ENCODE peak calls at places on chromosome 19, in nine cellular contexts. One of them, this sample, is unnamed.

GRCh38 chr19:10748924-10749434 is 31.1 kb downstream of the DNM2 start:
- DNase-seq in fibroblast of lung: peak; percentile 38
- DNase-seq in left lung: peak; percentile 75
- DNase-seq in psoas muscle: peak; percentile 39
- DNase-seq in CD8-positive, alpha-beta T cell: no peak
- DNase-seq in neural progenitor cell: no peak
- DNase-seq in CD4-positive, alpha-beta T cell: no peak
- DNase-seq in tibial nerve: no peak
- DNase-seq in WERI-Rb-1: no peak
- DNase-seq in this sample: no peak

GRCh38 chr19:540867-541637 is 2.8 kb upstream of the GZMM start:
- DNase-seq in fibroblast of lung: no peak
- DNase-seq in left lung: no peak
- DNase-seq in psoas muscle: no peak
- DNase-seq in CD8-positive, alpha-beta T cell: no peak
- DNase-seq in neural progenitor cell: no peak
- DNase-seq in CD4-positive, alpha-beta T cell: no peak
- DNase-seq in tibial nerve: no peak
- DNase-seq in WERI-Rb-1: no peak
- DNase-seq in this sample: no peak

GRCh38 chr19:52296400-52296772 is 583 bp upstream of the ZNF480 start:
- DNase-seq in fibroblast of lung: no peak
- DNase-seq in left lung: no peak
- DNase-seq in psoas muscle: no peak
- DNase-seq in CD8-positive, alpha-beta T cell: no peak
- DNase-seq in neural progenitor cell: no peak
- DNase-seq in CD4-positive, alpha-beta T cell: no peak
- DNase-seq in tibial nerve: no peak
- DNase-seq in WERI-Rb-1: no peak
- DNase-seq in this sample: no peak

GRCh38 chr19:46080561-46080960 is 39.8 kb upstream of the IGFL4 start:
- DNase-seq in fibroblast of lung: peak; percentile 100
- DNase-seq in left lung: peak; percentile 70
- DNase-seq in psoas muscle: no peak
- DNase-seq in CD8-positive, alpha-beta T cell: no peak
- DNase-seq in neural progenitor cell: no peak
- DNase-seq in CD4-positive, alpha-beta T cell: no peak
- DNase-seq in tibial nerve: no peak
- DNase-seq in WERI-Rb-1: no peak
- DNase-seq in this sample: no peak

GRCh38 chr19:14472202-14472961 is 2.8 kb downstream of the PTGER1 start:
- DNase-seq in fibroblast of lung: no peak
- DNase-seq in left lung: no peak
- DNase-seq in psoas muscle: peak; percentile 76
- DNase-seq in CD8-positive, alpha-beta T cell: peak; percentile 94
- DNase-seq in neural progenitor cell: peak; percentile 88
- DNase-seq in CD4-positive, alpha-beta T cell: peak; percentile 91
- DNase-seq in tibial nerve: peak; percentile 38
- DNase-seq in WERI-Rb-1: peak; percentile 74
- DNase-seq in this sample: peak; percentile 61

GRCh38 chr19:14375582-14376291 is 5.5 kb upstream of the ADGRE5 start:
- DNase-seq in fibroblast of lung: no peak
- DNase-seq in left lung: no peak
- DNase-seq in psoas muscle: peak; percentile 35
- DNase-seq in CD8-positive, alpha-beta T cell: no peak
- DNase-seq in neural progenitor cell: no peak
- DNase-seq in CD4-positive, alpha-beta T cell: no peak
- DNase-seq in tibial nerve: no peak
- DNase-seq in WERI-Rb-1: no peak
- DNase-seq in this sample: no peak

GRCh38 chr19:14916848-14917247 is 24.4 kb upstream of the OR7C2 start:
- DNase-seq in fibroblast of lung: no peak
- DNase-seq in left lung: no peak
- DNase-seq in psoas muscle: no peak
- DNase-seq in CD8-positive, alpha-beta T cell: no peak
- DNase-seq in neural progenitor cell: no peak
- DNase-seq in CD4-positive, alpha-beta T cell: no peak
- DNase-seq in tibial nerve: no peak
- DNase-seq in WERI-Rb-1: no peak
- DNase-seq in this sample: no peak

GRCh38 chr19:920051-920857 is 3.1 kb downstream of the KISS1R start:
- DNase-seq in fibroblast of lung: no peak
- DNase-seq in left lung: no peak
- DNase-seq in psoas muscle: no peak
- DNase-seq in CD8-positive, alpha-beta T cell: peak; percentile 78
- DNase-seq in neural progenitor cell: peak; percentile 46
- DNase-seq in CD4-positive, alpha-beta T cell: peak; percentile 77
- DNase-seq in tibial nerve: no peak
- DNase-seq in WERI-Rb-1: peak; percentile 65
- DNase-seq in this sample: no peak

GRCh38 chr19:48506138-48506733 is 5.4 kb downstream of the LMTK3 start:
- DNase-seq in fibroblast of lung: peak; percentile 33
- DNase-seq in left lung: no peak
- DNase-seq in psoas muscle: no peak
- DNase-seq in CD8-positive, alpha-beta T cell: no peak
- DNase-seq in neural progenitor cell: peak; percentile 47
- DNase-seq in CD4-positive, alpha-beta T cell: no peak
- DNase-seq in tibial nerve: no peak
- DNase-seq in WERI-Rb-1: no peak
- DNase-seq in this sample: peak; percentile 51

GRCh38 chr19:38784224-38784623 is 4.8 kb upstream of the LGALS7B start:
- DNase-seq in fibroblast of lung: peak; percentile 28
- DNase-seq in left lung: no peak
- DNase-seq in psoas muscle: no peak
- DNase-seq in CD8-positive, alpha-beta T cell: no peak
- DNase-seq in neural progenitor cell: no peak
- DNase-seq in CD4-positive, alpha-beta T cell: no peak
- DNase-seq in tibial nerve: no peak
- DNase-seq in WERI-Rb-1: no peak
- DNase-seq in this sample: no peak

GRCh38 chr19:4575267-4575793 is 15.8 kb upstream of the SEMA6B start:
- DNase-seq in fibroblast of lung: peak; percentile 85
- DNase-seq in left lung: peak; percentile 62
- DNase-seq in psoas muscle: peak; percentile 64
- DNase-seq in CD8-positive, alpha-beta T cell: no peak
- DNase-seq in neural progenitor cell: peak; percentile 36
- DNase-seq in CD4-positive, alpha-beta T cell: no peak
- DNase-seq in tibial nerve: no peak
- DNase-seq in WERI-Rb-1: no peak
- DNase-seq in this sample: no peak

GRCh38 chr19:4577020-4577782 is 17.7 kb upstream of the SEMA6B start:
- DNase-seq in fibroblast of lung: no peak
- DNase-seq in left lung: no peak
- DNase-seq in psoas muscle: no peak
- DNase-seq in CD8-positive, alpha-beta T cell: no peak
- DNase-seq in neural progenitor cell: no peak
- DNase-seq in CD4-positive, alpha-beta T cell: no peak
- DNase-seq in tibial nerve: no peak
- DNase-seq in WERI-Rb-1: no peak
- DNase-seq in this sample: no peak

GRCh38 chr19:4578552-4579248 is 19.2 kb upstream of the SEMA6B start:
- DNase-seq in fibroblast of lung: no peak
- DNase-seq in left lung: no peak
- DNase-seq in psoas muscle: no peak
- DNase-seq in CD8-positive, alpha-beta T cell: no peak
- DNase-seq in neural progenitor cell: no peak
- DNase-seq in CD4-positive, alpha-beta T cell: no peak
- DNase-seq in tibial nerve: no peak
- DNase-seq in WERI-Rb-1: no peak
- DNase-seq in this sample: no peak

GRCh38 chr19:4573682-4574081 is 14.2 kb upstream of the SEMA6B start:
- DNase-seq in fibroblast of lung: no peak
- DNase-seq in left lung: no peak
- DNase-seq in psoas muscle: no peak
- DNase-seq in CD8-positive, alpha-beta T cell: no peak
- DNase-seq in neural progenitor cell: no peak
- DNase-seq in CD4-positive, alpha-beta T cell: no peak
- DNase-seq in tibial nerve: no peak
- DNase-seq in WERI-Rb-1: no peak
- DNase-seq in this sample: no peak

GRCh38 chr19:4575978-4576933 is 16.8 kb upstream of the SEMA6B start:
- DNase-seq in fibroblast of lung: peak; percentile 29
- DNase-seq in left lung: peak; percentile 63
- DNase-seq in psoas muscle: peak; percentile 70
- DNase-seq in CD8-positive, alpha-beta T cell: peak; percentile 72
- DNase-seq in neural progenitor cell: peak; percentile 69
- DNase-seq in CD4-positive, alpha-beta T cell: peak; percentile 77
- DNase-seq in tibial nerve: peak; percentile 56
- DNase-seq in WERI-Rb-1: peak; percentile 79
- DNase-seq in this sample: peak; percentile 62
- H3K27me3 ChIP-seq in fibroblast of lung: peaks cover 21% of the 10 kb centered on the region
- H3K27me3 ChIP-seq in left lung: peaks cover 86% of the 10 kb centered on the region
- H3K27me3 ChIP-seq in psoas muscle: no peaks in the 10 kb centered on the region
- H3K27me3 ChIP-seq in CD8-positive, alpha-beta T cell: peaks cover 19% of the 10 kb centered on the region
- H3K27me3 ChIP-seq in neural progenitor cell: no peaks in the 10 kb centered on the region
- H3K27me3 ChIP-seq in CD4-positive, alpha-beta T cell: peaks cover 58% of the 10 kb centered on the region
- H3K27me3 ChIP-seq in tibial nerve: no peaks in the 10 kb centered on the region
- H3K27me3 ChIP-seq in WERI-Rb-1: no peaks in the 10 kb centered on the region
- H3K27me3 ChIP-seq in this sample: peaks cover 22% of the 10 kb centered on the region

GRCh38 chr19:55443824-55444719 is 972 bp upstream of the SHISA7 start:
- DNase-seq in fibroblast of lung: no peak
- DNase-seq in left lung: no peak
- DNase-seq in psoas muscle: no peak
- DNase-seq in CD8-positive, alpha-beta T cell: no peak
- DNase-seq in neural progenitor cell: no peak
- DNase-seq in CD4-positive, alpha-beta T cell: no peak
- DNase-seq in tibial nerve: no peak
- DNase-seq in WERI-Rb-1: no peak
- DNase-seq in this sample: no peak

GRCh38 chr19:55443045-55443823 is at the start of gene SHISA7:
- DNase-seq in fibroblast of lung: no peak
- DNase-seq in left lung: no peak
- DNase-seq in psoas muscle: no peak
- DNase-seq in CD8-positive, alpha-beta T cell: no peak
- DNase-seq in neural progenitor cell: peak; percentile 48
- DNase-seq in CD4-positive, alpha-beta T cell: no peak
- DNase-seq in tibial nerve: no peak
- DNase-seq in WERI-Rb-1: peak; percentile 54
- DNase-seq in this sample: peak; percentile 34

GRCh38 chr19:55446060-55446459 is 3.0 kb upstream of the SHISA7 start:
- DNase-seq in fibroblast of lung: no peak
- DNase-seq in left lung: no peak
- DNase-seq in psoas muscle: no peak
- DNase-seq in CD8-positive, alpha-beta T cell: no peak
- DNase-seq in neural progenitor cell: no peak
- DNase-seq in CD4-positive, alpha-beta T cell: no peak
- DNase-seq in tibial nerve: no peak
- DNase-seq in WERI-Rb-1: no peak
- DNase-seq in this sample: no peak

GRCh38 chr19:55442372-55443044 is 592 bp downstream of the SHISA7 start:
- DNase-seq in fibroblast of lung: no peak
- DNase-seq in left lung: no peak
- DNase-seq in psoas muscle: no peak
- DNase-seq in CD8-positive, alpha-beta T cell: peak; percentile 19
- DNase-seq in neural progenitor cell: peak; percentile 48
- DNase-seq in CD4-positive, alpha-beta T cell: no peak
- DNase-seq in tibial nerve: no peak
- DNase-seq in WERI-Rb-1: peak; percentile 60
- DNase-seq in this sample: peak; percentile 30

DNA sequence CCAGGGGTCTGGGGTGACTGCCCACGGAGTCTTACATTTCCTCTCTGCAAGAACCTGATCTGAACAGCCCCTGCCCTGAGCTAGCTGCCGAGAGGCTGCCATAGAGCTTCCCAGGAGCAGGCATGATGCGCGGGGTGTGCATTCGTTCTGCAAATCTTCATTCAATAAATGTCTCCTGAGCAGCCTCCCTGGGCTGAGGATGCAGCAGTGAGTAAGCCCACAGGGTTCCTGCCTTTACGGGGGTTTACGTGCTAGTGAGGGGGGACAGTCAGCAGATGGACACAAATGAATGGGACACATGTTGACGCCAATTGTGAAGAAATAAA is 1.6 kb upstream of the SHISA7 start:
- DNase-seq in fibroblast of lung: no peak
- DNase-seq in left lung: no peak
- DNase-seq in psoas muscle: no peak
- DNase-seq in CD8-positive, alpha-beta T cell: no peak
- DNase-seq in neural progenitor cell: no peak
- DNase-seq in CD4-positive, alpha-beta T cell: no peak
- DNase-seq in tibial nerve: no peak
- DNase-seq in WERI-Rb-1: no peak
- DNase-seq in this sample: no peak
- H3K27me3 ChIP-seq in fibroblast of lung: peaks cover 44% of the 10 kb centered on the region
- H3K27me3 ChIP-seq in left lung: peaks cover 88% of the 10 kb centered on the region
- H3K27me3 ChIP-seq in psoas muscle: peaks cover 3% of the 10 kb centered on the region
- H3K27me3 ChIP-seq in CD8-positive, alpha-beta T cell: peaks cover 31% of the 10 kb centered on the region
- H3K27me3 ChIP-seq in neural progenitor cell: peaks cover 99% of the 10 kb centered on the region
- H3K27me3 ChIP-seq in CD4-positive, alpha-beta T cell: peaks cover 69% of the 10 kb centered on the region
- H3K27me3 ChIP-seq in tibial nerve: no peaks in the 10 kb centered on the region
- H3K27me3 ChIP-seq in WERI-Rb-1: peaks cover 12% of the 10 kb centered on the region
- H3K27me3 ChIP-seq in this sample: peaks cover 34% of the 10 kb centered on the region

GRCh38 chr19:50695251-50696064 is 24.1 kb downstream of the SHANK1 start:
- DNase-seq in fibroblast of lung: no peak
- DNase-seq in left lung: no peak
- DNase-seq in psoas muscle: no peak
- DNase-seq in CD8-positive, alpha-beta T cell: peak; percentile 33
- DNase-seq in neural progenitor cell: peak; percentile 85
- DNase-seq in CD4-positive, alpha-beta T cell: no peak
- DNase-seq in tibial nerve: no peak
- DNase-seq in WERI-Rb-1: peak; percentile 84
- DNase-seq in this sample: no peak
- H3K27me3 ChIP-seq in fibroblast of lung: peaks cover 4% of the 10 kb centered on the region
- H3K27me3 ChIP-seq in left lung: peaks cover 93% of the 10 kb centered on the region
- H3K27me3 ChIP-seq in psoas muscle: no peaks in the 10 kb centered on the region
- H3K27me3 ChIP-seq in CD8-positive, alpha-beta T cell: peaks cover 16% of the 10 kb centered on the region
- H3K27me3 ChIP-seq in neural progenitor cell: peaks cover 100% of the 10 kb centered on the region
- H3K27me3 ChIP-seq in CD4-positive, alpha-beta T cell: peaks cover 65% of the 10 kb centered on the region
- H3K27me3 ChIP-seq in tibial nerve: peaks cover 2% of the 10 kb centered on the region
- H3K27me3 ChIP-seq in WERI-Rb-1: no peaks in the 10 kb centered on the region
- H3K27me3 ChIP-seq in this sample: peaks cover 10% of the 10 kb centered on the region

GRCh38 chr19:19215792-19216191 is 4.0 kb downstream of the NCAN start:
- DNase-seq in fibroblast of lung: no peak
- DNase-seq in left lung: no peak
- DNase-seq in psoas muscle: no peak
- DNase-seq in CD8-positive, alpha-beta T cell: no peak
- DNase-seq in neural progenitor cell: no peak
- DNase-seq in CD4-positive, alpha-beta T cell: no peak
- DNase-seq in tibial nerve: no peak
- DNase-seq in WERI-Rb-1: no peak
- DNase-seq in this sample: no peak

GRCh38 chr19:19211499-19212432 is at the start of gene NCAN:
- DNase-seq in fibroblast of lung: no peak
- DNase-seq in left lung: no peak
- DNase-seq in psoas muscle: no peak
- DNase-seq in CD8-positive, alpha-beta T cell: no peak
- DNase-seq in neural progenitor cell: peak; percentile 90
- DNase-seq in CD4-positive, alpha-beta T cell: no peak
- DNase-seq in tibial nerve: no peak
- DNase-seq in WERI-Rb-1: peak; percentile 48
- DNase-seq in this sample: no peak

GRCh38 chr19:19214892-19215291 is 3.1 kb downstream of the NCAN start:
- DNase-seq in fibroblast of lung: peak; percentile 23
- DNase-seq in left lung: no peak
- DNase-seq in psoas muscle: no peak
- DNase-seq in CD8-positive, alpha-beta T cell: peak; percentile 39
- DNase-seq in neural progenitor cell: peak; percentile 87
- DNase-seq in CD4-positive, alpha-beta T cell: no peak
- DNase-seq in tibial nerve: no peak
- DNase-seq in WERI-Rb-1: no peak
- DNase-seq in this sample: peak; percentile 23

GRCh38 chr19:19212866-19213265 is 1.1 kb downstream of the NCAN start:
- DNase-seq in fibroblast of lung: no peak
- DNase-seq in left lung: no peak
- DNase-seq in psoas muscle: no peak
- DNase-seq in CD8-positive, alpha-beta T cell: no peak
- DNase-seq in neural progenitor cell: no peak
- DNase-seq in CD4-positive, alpha-beta T cell: no peak
- DNase-seq in tibial nerve: no peak
- DNase-seq in WERI-Rb-1: no peak
- DNase-seq in this sample: no peak

GRCh38 chr19:19213822-19214558 is 2.2 kb downstream of the NCAN start:
- DNase-seq in fibroblast of lung: no peak
- DNase-seq in left lung: no peak
- DNase-seq in psoas muscle: no peak
- DNase-seq in CD8-positive, alpha-beta T cell: no peak
- DNase-seq in neural progenitor cell: peak; percentile 42
- DNase-seq in CD4-positive, alpha-beta T cell: no peak
- DNase-seq in tibial nerve: no peak
- DNase-seq in WERI-Rb-1: no peak
- DNase-seq in this sample: no peak
- H3K27me3 ChIP-seq in fibroblast of lung: peaks cover 18% of the 10 kb centered on the region
- H3K27me3 ChIP-seq in left lung: peaks cover 97% of the 10 kb centered on the region
- H3K27me3 ChIP-seq in psoas muscle: no peaks in the 10 kb centered on the region
- H3K27me3 ChIP-seq in CD8-positive, alpha-beta T cell: peaks cover 30% of the 10 kb centered on the region
- H3K27me3 ChIP-seq in neural progenitor cell: peaks cover 59% of the 10 kb centered on the region
- H3K27me3 ChIP-seq in CD4-positive, alpha-beta T cell: peaks cover 54% of the 10 kb centered on the region
- H3K27me3 ChIP-seq in tibial nerve: no peaks in the 10 kb centered on the region
- H3K27me3 ChIP-seq in WERI-Rb-1: no peaks in the 10 kb centered on the region
- H3K27me3 ChIP-seq in this sample: peaks cover 18% of the 10 kb centered on the region